ENCODE peak calls at places on chromosome 12, in six cellular contexts. One of them, this sample, is unnamed.

GRCh38 chr12:24025153-24025798 is 75.8 kb upstream of the SOX5 start:
- DNase-seq in MM.1S: peak
- DNase-seq in LoVo: no peak
- DNase-seq in stimulated activated CD4-positive, alpha-beta T cell treated with anti-CD3 and anti-CD28 coated beads, Interleukin-1b, Interleukin-23, amount 100 ng/mL, for 24 hours: no peak
- DNase-seq in ovary: no peak
- DNase-seq in NCI-H460: no peak
- DNase-seq in this sample: no peak

GRCh38 chr12:124388679-124389536 is 94.0 kb downstream of the RFLNA start:
- DNase-seq in ovary: peak
- DNase-seq in stimulated activated CD4-positive, alpha-beta T cell treated with anti-CD3 and anti-CD28 coated beads, Interleukin-1b, Interleukin-23, amount 100 ng/mL, for 24 hours: peak
- DNase-seq in LoVo: no peak
- DNase-seq in NCI-H460: peak
- DNase-seq in MM.1S: peak
- DNase-seq in this sample: peak

GRCh38 chr12:124115976-124116690 is 143.1 kb downstream of the ZNF664 start:
- DNase-seq in ovary: no peak
- DNase-seq in NCI-H460: no peak
- DNase-seq in LoVo: no peak
- DNase-seq in stimulated activated CD4-positive, alpha-beta T cell treated with anti-CD3 and anti-CD28 coated beads, Interleukin-1b, Interleukin-23, amount 100 ng/mL, for 24 hours: no peak
- DNase-seq in MM.1S: no peak
- DNase-seq in this sample: no peak

GRCh38 chr12:116000252-116000651 is 277.2 kb downstream of the MED13L start:
- DNase-seq in stimulated activated CD4-positive, alpha-beta T cell treated with anti-CD3 and anti-CD28 coated beads, Interleukin-1b, Interleukin-23, amount 100 ng/mL, for 24 hours: no peak
- DNase-seq in NCI-H460: no peak
- DNase-seq in MM.1S: no peak
- DNase-seq in ovary: no peak
- DNase-seq in LoVo: no peak
- DNase-seq in this sample: no peak

GRCh38 chr12:100197486-100197885 is 3.1 kb upstream of the ACTR6 start:
- DNase-seq in ovary: no peak
- DNase-seq in stimulated activated CD4-positive, alpha-beta T cell treated with anti-CD3 and anti-CD28 coated beads, Interleukin-1b, Interleukin-23, amount 100 ng/mL, for 24 hours: no peak
- DNase-seq in LoVo: no peak
- DNase-seq in MM.1S: no peak
- DNase-seq in NCI-H460: no peak
- DNase-seq in this sample: no peak

GRCh38 chr12:16224196-16224595 is 53.3 kb downstream of the SLC15A5 start:
- DNase-seq in LoVo: no peak
- DNase-seq in ovary: no peak
- DNase-seq in MM.1S: no peak
- DNase-seq in stimulated activated CD4-positive, alpha-beta T cell treated with anti-CD3 and anti-CD28 coated beads, Interleukin-1b, Interleukin-23, amount 100 ng/mL, for 24 hours: no peak
- DNase-seq in NCI-H460: no peak
- DNase-seq in this sample: no peak

GRCh38 chr12:96487214-96487613 is 2.2 kb upstream of the CFAP54 start:
- DNase-seq in stimulated activated CD4-positive, alpha-beta T cell treated with anti-CD3 and anti-CD28 coated beads, Interleukin-1b, Interleukin-23, amount 100 ng/mL, for 24 hours: no peak
- DNase-seq in NCI-H460: peak
- DNase-seq in MM.1S: no peak
- DNase-seq in ovary: no peak
- DNase-seq in LoVo: peak
- DNase-seq in this sample: no peak

GRCh38 chr12:80967565-80967964 is 29.8 kb upstream of the LIN7A start:
- DNase-seq in stimulated activated CD4-positive, alpha-beta T cell treated with anti-CD3 and anti-CD28 coated beads, Interleukin-1b, Interleukin-23, amount 100 ng/mL, for 24 hours: no peak
- DNase-seq in LoVo: no peak
- DNase-seq in MM.1S: no peak
- DNase-seq in ovary: no peak
- DNase-seq in NCI-H460: no peak
- DNase-seq in this sample: no peak

This sample was measured in AML-193.